ENCODE peak calls at places on chromosomes 2 and 18, in five cellular contexts. S, Y, F, H and Z are unnamed samples.

GRCh38 chr2:119402645-119403560 is 28.8 kb upstream of the TMEM37 start:
- DNase-seq in H (no peak), S (no peak), F (no peak), Y (no peak), Z (peak; percentile 30)

GRCh38 chr2:74845991-74846390 is 12.1 kb downstream of the HK2 start:
- DNase-seq in S (no peak), H (no peak), Y (no peak), F (no peak), Z (no peak)

GRCh38 chr2:157404363-157404762 is 39.5 kb downstream of the CYTIP start:
- DNase-seq in Y (peak; percentile 84), H (peak; percentile 72), F (peak; percentile 87), S (no peak), Z (no peak)

GRCh38 chr2:17550907-17551306 is 10.4 kb downstream of the VSNL1 start:
- DNase-seq in S (no peak), Y (no peak), F (peak; percentile 39), H (no peak), Z (no peak)

GRCh38 chr2:42895134-42895795 is 102.9 kb upstream of the HAAO start:
- DNase-seq in S (no peak), Y (no peak), F (no peak), H (no peak), Z (no peak)

GRCh38 chr2:179435021-179435420 is 170.4 kb upstream of the SESTD1 start:
- DNase-seq in F (no peak), H (no peak), Y (no peak), S (no peak), Z (no peak)

GRCh38 chr2:197207106-197207505 is 103.5 kb downstream of the ANKRD44 start:
- DNase-seq in F (no peak), Y (no peak), H (no peak), S (peak; percentile 19), Z (no peak)

GRCh38 chr18:45626330-45627203 is 11.3 kb downstream of the SLC14A2 start:
- DNase-seq in H (no peak), S (peak; percentile 90), Y (no peak), F (peak; percentile 71), Z (peak; percentile 44)

GRCh38 chr2:109647636-109648035 is 33.5 kb downstream of the SOWAHC start:
- DNase-seq in Y (no peak), H (no peak), F (peak; percentile 51), S (no peak), Z (no peak)

GRCh38 chr2:121608367-121608766 is 40.9 kb downstream of the CLASP1 start:
- DNase-seq in H (no peak), F (no peak), Y (no peak), S (no peak), Z (no peak)

GRCh38 chr2:203437516-203437915 is 97.6 kb downstream of the RAPH1 start:
- DNase-seq in H (no peak), Y (no peak), F (no peak), S (no peak), Z (peak; percentile 4)

GRCh38 chr2:180933332-180933731 is 47.1 kb upstream of the UBE2E3 start:
- DNase-seq in H (no peak), F (no peak), S (no peak), Y (no peak), Z (no peak)

GRCh38 chr2:70118798-70119454 is 31.6 kb downstream of the PCBP1 start:
- DNase-seq in S (peak; percentile 70), F (no peak), H (peak; percentile 17), Y (no peak), Z (no peak)

GRCh38 chr2:43305537-43305936 is 79.1 kb upstream of the ZFP36L2 start:
- DNase-seq in H (no peak), Y (no peak), S (no peak), F (no peak), Z (no peak)

GRCh38 chr2:38394041-38394440 is 17.0 kb upstream of the ATL2 start:
- DNase-seq in H (no peak), Y (no peak), S (no peak), F (peak; percentile 50), Z (no peak)

DNA sequence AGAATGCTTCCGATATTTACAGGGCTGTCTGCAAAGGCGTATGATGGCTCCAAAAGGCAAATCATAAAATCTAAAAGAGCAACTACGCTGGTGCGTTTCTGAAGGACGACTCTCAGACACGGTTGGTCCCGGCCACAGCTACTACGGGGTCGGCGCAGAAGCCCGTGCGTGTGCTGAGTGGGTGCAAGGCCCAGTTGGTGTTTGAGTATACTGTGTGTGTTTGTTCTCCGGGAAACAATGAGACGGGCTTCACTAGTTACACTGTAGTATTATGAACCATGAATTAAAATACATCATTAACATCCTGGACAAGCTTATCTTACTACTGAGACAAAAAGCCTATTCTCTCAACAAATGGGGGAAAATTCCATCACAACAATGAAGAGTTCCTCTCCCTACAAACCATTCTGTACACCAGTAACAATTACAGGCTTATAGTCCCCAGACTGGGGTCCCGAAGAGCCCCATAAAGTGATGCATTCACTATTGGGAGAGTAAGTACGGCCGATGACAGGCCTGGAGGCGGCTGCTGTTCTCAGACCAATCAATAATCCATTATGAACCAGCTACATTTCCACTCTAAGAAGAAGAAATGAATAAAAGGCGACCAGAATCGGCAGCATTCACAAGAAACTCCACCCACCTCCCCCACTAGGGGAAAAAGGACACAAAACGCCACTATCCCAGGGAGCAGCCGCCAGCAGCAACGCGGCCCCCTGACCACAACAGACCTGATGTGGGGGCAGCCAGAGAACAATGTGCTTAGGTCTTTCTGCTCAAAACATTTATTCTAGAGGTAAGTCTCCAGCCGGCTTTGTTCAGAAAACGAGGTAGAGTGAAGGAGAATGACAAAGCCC is 43.3 kb downstream of the ZNF516 start:
- DNase-seq in F (no peak), H (no peak), S (peak; percentile 68), Y (no peak), Z (no peak)
- TF ChIP-seq CTCF in F (no peak), H (no peak), S (no peak), Y (no peak), Z (no peak)

DNA sequence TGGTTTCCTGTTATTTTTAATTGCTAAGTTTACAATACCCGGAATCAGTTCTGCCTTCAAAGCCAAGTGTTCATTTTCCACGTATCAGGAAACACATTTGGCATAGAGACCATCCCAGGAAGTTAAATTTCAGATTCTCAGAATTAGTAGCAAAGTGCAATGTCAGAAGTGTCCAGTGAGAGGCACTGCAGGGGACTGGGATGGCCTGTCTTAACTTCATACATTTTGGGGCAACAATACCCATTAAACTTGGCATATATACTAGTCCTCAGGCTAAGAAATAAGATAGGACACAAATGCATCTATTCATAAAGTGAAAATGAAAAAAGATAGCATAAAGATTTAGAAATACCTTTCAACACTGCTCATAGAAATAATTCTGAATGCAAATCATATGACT is 1.5 kb upstream of the IL1RL2 start:
- DNase-seq in F (no peak), S (no peak), H (no peak), Y (no peak), Z (peak; percentile 31)
- TF ChIP-seq CTCF in F (peak; percentile 71), S (peak; percentile 58), H (no peak), Y (no peak), Z (peak; percentile 36)

GRCh38 chr2:101741775-101742520 is 44.4 kb downstream of the MAP4K4 start:
- DNase-seq in H (no peak), Y (no peak), S (peak; percentile 82), F (peak; percentile 92), Z (peak; percentile 83)
- TF ChIP-seq CTCF in H (no peak), Y (no peak), S (peak; percentile 9), F (no peak), Z (no peak)

GRCh38 chr2:161586517-161587167 is 37.6 kb upstream of the SLC4A10 start:
- DNase-seq in H (no peak), S (peak; percentile 29), Y (no peak), F (no peak), Z (peak; percentile 35)
- TF ChIP-seq CTCF in H (peak; percentile 43), S (peak; percentile 83), Y (peak; percentile 81), F (peak; percentile 68), Z (peak; percentile 74)

GRCh38 chr2:134897932-134898331 is 20.7 kb upstream of the CCNT2 start:
- DNase-seq in Y (no peak), F (no peak), S (no peak), H (peak; percentile 22), Z (peak; percentile 6)
- TF ChIP-seq CTCF in Y (peak; percentile 67), F (peak; percentile 21), S (peak; percentile 63), H (no peak), Z (peak; percentile 35)

DNA sequence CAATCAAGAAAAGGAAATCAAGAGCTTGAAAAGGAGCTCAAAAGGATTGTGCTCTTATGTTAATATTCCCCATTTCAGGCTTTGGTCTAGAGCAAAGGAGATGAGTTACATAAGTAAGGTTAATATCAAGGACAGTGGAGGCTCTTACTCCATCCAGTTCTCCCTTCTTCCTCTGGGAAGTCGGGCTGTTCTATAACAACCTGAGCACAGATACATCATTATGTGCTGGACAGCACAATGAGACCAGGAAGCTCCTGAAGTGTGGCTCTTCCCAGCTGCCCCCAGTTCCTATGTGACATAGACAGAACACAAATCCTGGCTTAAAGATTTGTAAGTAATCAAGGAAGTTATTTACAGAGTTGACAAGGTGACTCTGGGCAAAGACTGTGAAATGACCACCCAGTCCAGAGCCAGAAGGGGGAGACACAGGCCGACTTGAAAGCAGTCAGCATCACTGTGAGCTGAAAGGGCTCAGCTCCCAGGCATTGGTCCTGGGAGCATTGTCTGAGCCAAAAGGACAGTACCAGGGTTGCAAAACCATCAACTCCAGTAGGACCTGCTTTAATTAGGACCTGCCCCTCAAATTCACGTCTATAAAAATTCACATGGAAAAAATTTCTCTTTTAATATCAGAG is 917.6 kb upstream of the ACVR2A start:
- DNase-seq in F (peak; percentile 59), S (peak; percentile 84), Y (no peak), H (peak; percentile 24), Z (peak; percentile 71)
- TF ChIP-seq CTCF in F (peak; percentile 88), S (peak; percentile 83), Y (no peak), H (peak; percentile 54), Z (peak; percentile 53)